ENCODE peak calls at places on chromosomes 11 and 22, in four cellular contexts. T is WTC11, U is GM12878, P is HepG2. N is an unnamed sample.

GRCh38 chr11:35270342-35270741 is 131.4 kb downstream of the CD44 start:
- DNase-seq in T (no peak), U (no peak), P (no peak), N (no peak)

GRCh38 chr11:6321961-6322362 is 1.7 kb upstream of the CAVIN3 start:
- DNase-seq in T (no peak), U (no peak), P (no peak), N (no peak)

GRCh38 chr22:36282078-36282831 is 29.3 kb downstream of the APOL1 start:
- DNase-seq in T (no peak), U (no peak), P (no peak), N (no peak)

GRCh38 chr11:94450061-94450460 is 43.6 kb downstream of the MRE11 start:
- DNase-seq in T (no peak), U (no peak), P (no peak), N (no peak)

GRCh38 chr11:44315947-44316387 is 6.0 kb upstream of the ALX4 start:
- DNase-seq in T (no peak), U (no peak), P (no peak), N (peak)

GRCh38 chr11:26134481-26135355 is 197.2 kb upstream of the ANO3 start:
- DNase-seq in T (no peak), U (no peak), P (peak), N (no peak)

GRCh38 chr11:122097419-122098001 is 18.5 kb downstream of the BLID start:
- DNase-seq in T (no peak), U (no peak), P (no peak), N (no peak)

GRCh38 chr11:110000045-110000502 is 93.1 kb upstream of the ZC3H12C start:
- DNase-seq in T (no peak), U (peak), P (no peak), N (peak)

GRCh38 chr11:117734596-117734995 is 62.4 kb downstream of the DSCAML1 start:
- DNase-seq in T (no peak), U (no peak), P (no peak), N (no peak)

GRCh38 chr11:64385953-64386704 is 27.2 kb downstream of the RPS6KA4 start:
- DNase-seq in T (no peak), U (no peak), P (peak), N (no peak)

GRCh38 chr11:107583629-107584195 is 7.2 kb upstream of the ELMOD1 start:
- DNase-seq in T (no peak), U (no peak), P (no peak), N (no peak)

GRCh38 chr11:129109701-129110100 is 82.4 kb downstream of the ARHGAP32 start:
- DNase-seq in T (no peak), U (no peak), P (no peak), N (no peak)

GRCh38 chr11:64072871-64073270 is 37.1 kb downstream of the FLRT1 start:
- DNase-seq in T (no peak), U (no peak), P (no peak), N (no peak)

GRCh38 chr22:49827853-49828598 is at the start of gene BRD1:
- DNase-seq in T (no peak), U (no peak), P (no peak), N (no peak)

GRCh38 chr11:62770778-62771143 is 435 bp upstream of the TAF6L start:
- DNase-seq in T (no peak), U (no peak), P (peak), N (peak)

GRCh38 chr11:119751281-119752060 is 22.5 kb upstream of the NECTIN1 start:
- DNase-seq in T (no peak), U (peak), P (no peak), N (no peak)

GRCh38 chr11:68166969-68167368 is 45.8 kb upstream of the CHKA start:
- DNase-seq in T (no peak), U (no peak), P (no peak), N (no peak)

GRCh38 chr22:32587449-32587848 is 112.8 kb downstream of the FBXO7 start:
- DNase-seq in T (no peak), U (no peak), P (no peak), N (no peak)

GRCh38 chr11:21472256-21472655 is 720.6 kb upstream of the ANO5 start:
- DNase-seq in T (no peak), U (no peak), P (no peak), N (no peak)

GRCh38 chr11:74276581-74276980 is 34.9 kb downstream of the P4HA3 start:
- DNase-seq in T (no peak), U (no peak), P (no peak), N (no peak)

GRCh38 chr11:130839950-130840666 is 76.2 kb downstream of the SNX19 start:
- DNase-seq in T (no peak), U (no peak), P (no peak), N (no peak)

GRCh38 chr11:88680806-88681205 is 343.3 kb upstream of the CTSC start:
- DNase-seq in T (no peak), U (no peak), P (no peak), N (no peak)

GRCh38 chr11:66002648-66003225 is 434 bp downstream of the BANF1 start:
- DNase-seq in T (no peak), U (no peak), P (peak), N (peak)

GRCh38 chr11:46335271-46335670 is 12.0 kb upstream of the DGKZ start:
- DNase-seq in T (no peak), U (no peak), P (no peak), N (no peak)

GRCh38 chr22:44129614-44129976 is 51.1 kb upstream of the PARVG start:
- DNase-seq in T (no peak), U (no peak), P (no peak), N (peak)

GRCh38 chr22:48757581-48757980 is 1070.1 kb downstream of the BRD1 start:
- DNase-seq in T (no peak), U (no peak), P (no peak), N (no peak)

GRCh38 chr22:28091486-28091885 is 172.4 kb upstream of the PITPNB start:
- DNase-seq in T (no peak), U (no peak), P (no peak), N (no peak)

GRCh38 chr11:117972589-117973445 is 13.4 kb upstream of the IL10RA start:
- DNase-seq in T (no peak), U (no peak), P (no peak), N (peak)

GRCh38 chr11:34651551-34651950 is 30.7 kb downstream of the EHF start:
- DNase-seq in T (no peak), U (no peak), P (peak), N (peak)

GRCh38 chr11:59173964-59174663 is 2.2 kb downstream of the DTX4 start:
- DNase-seq in T (peak), U (no peak), P (peak), N (no peak)

GRCh38 chr22:35230417-35230816 is 26.9 kb upstream of the HMGXB4 start:
- DNase-seq in T (no peak), U (no peak), P (no peak), N (no peak)

GRCh38 chr11:1604711-1605110 is 3.6 kb downstream of the KRTAP5-3 start:
- DNase-seq in T (no peak), U (no peak), P (no peak), N (no peak)

GRCh38 chr11:1603629-1604028 is 4.6 kb downstream of the KRTAP5-3 start:
- DNase-seq in T (no peak), U (no peak), P (no peak), N (no peak)

GRCh38 chr11:1604181-1604580 is 4.1 kb downstream of the KRTAP5-3 start:
- DNase-seq in T (no peak), U (no peak), P (no peak), N (no peak)

GRCh38 chr11:1608363-1608762 is at the start of gene KRTAP5-3:
- DNase-seq in T (no peak), U (no peak), P (no peak), N (no peak)
- TF ChIP-seq TCF7 in T (no peak), U (no peak), P (no peak), N (no peak)

GRCh38 chr22:29251981-29252978 is 15.5 kb downstream of the RHBDD3 start:
- DNase-seq in T (no peak), U (no peak), P (no peak), N (no peak)
- TF ChIP-seq CBFB in T (no peak), U (no peak), P (no peak), N (no peak)

DNA sequence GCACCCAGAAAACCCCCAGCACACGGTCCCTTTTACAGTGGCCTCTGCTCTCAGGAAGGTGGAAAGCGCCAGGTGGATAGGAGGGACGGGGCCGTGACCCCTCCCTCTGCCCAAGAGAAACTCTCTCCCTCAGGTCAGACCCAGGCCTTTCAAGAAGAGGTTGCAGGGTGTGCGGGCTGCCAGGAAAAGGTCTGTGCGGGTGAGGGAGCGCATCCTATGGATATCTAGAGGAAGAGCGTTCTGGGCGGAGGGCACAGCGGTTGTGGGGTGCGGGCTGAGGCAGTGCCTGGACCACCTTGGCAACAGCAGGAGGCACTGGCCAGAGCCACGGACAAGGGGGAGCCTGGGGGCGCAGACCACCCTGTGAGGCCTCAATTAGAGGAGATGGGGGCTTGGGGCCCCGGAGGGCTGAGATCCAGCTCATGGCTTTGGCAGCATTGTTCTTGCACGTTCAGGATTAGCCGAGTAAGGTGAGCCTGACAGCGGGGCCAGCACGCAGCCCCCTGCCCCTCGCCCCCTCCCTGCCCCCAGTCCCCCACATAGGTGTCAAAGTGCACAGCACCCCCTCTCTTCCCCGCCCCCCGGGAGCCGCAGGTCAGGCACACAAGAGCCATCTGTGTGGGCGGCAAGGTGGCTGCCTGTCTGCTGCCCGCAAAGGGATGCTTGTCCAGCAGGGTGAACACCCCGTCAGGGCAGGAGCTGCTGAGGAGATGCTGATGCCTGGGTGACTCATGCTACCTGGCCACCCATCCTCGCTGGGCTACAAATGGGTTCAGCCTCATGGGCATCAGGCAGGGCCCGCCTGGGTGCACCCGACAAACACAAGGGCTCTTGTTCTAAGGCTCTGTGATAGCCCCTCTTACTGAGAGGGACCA is 92.8 kb upstream of the KCNQ1OT1 start:
- DNase-seq in T (peak), U (no peak), P (no peak), N (no peak)
- TF ChIP-seq TCF7 in T (no peak), U (no peak), P (no peak), N (no peak)

GRCh38 chr22:30471616-30472318 is at the start of gene SEC14L3:
- DNase-seq in T (no peak), U (no peak), P (no peak), N (no peak)
- TF ChIP-seq CBFB in T (no peak), U (no peak), P (no peak), N (no peak)

GRCh38 chr11:96001037-96001436 is 77.1 kb upstream of the MTMR2 start:
- DNase-seq in T (no peak), U (no peak), P (no peak), N (no peak)
- TF ChIP-seq TCF7 in T (no peak), U (no peak), P (no peak), N (no peak)

DNA sequence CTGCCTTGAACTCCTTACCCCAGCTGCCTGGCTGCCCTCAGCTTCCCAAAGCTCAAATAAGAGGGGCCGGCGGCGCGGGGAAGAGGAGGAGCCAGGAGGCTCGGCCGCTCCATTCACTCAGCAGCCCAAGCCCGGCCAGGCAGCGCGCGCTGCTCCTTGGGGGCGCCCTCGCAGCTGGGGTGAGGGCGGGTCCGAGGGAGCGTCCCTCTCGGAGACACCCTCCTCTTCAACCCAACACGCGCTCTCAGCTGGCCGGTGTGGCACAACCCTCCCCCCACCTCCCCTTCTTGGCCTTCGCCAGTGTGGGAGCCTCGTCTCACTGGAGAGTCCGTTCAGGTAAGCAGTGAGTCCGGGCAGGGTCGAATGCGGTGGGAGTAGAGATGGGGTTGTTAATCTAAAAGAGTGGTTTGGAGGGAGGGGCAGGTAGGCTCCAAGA is at the start of gene WT1:
- DNase-seq in T (peak), U (no peak), P (no peak), N (peak)
- TF ChIP-seq CBFB in T (no peak), U (no peak), P (no peak), N (no peak)

DNA sequence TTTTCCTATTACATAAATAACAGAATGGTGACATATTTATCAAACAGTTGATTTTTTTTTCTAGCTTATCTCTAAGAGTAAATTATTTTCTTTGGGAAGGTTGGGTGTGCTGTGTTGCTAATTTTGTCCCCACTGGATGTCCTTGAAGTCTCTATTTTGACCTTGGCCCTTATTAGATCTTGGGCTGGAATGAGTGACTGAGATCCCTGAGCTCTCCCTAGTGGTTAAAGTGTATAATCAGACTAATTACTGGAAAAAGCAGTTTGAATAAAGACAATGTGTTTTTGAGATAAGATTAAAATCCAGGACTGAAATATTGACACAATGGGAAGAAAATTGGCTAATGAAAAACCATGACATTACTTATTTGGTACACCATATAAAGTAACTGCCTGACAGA is 56.1 kb downstream of the AASDHPPT start:
- DNase-seq in T (no peak), U (no peak), P (no peak), N (peak)
- TF ChIP-seq TCF7 in T (no peak), U (no peak), P (no peak), N (no peak)

GRCh38 chr11:16763746-16764145 is 25.3 kb downstream of the C11orf58 start:
- DNase-seq in T (no peak), U (no peak), P (no peak), N (no peak)
- TF ChIP-seq CBFB in T (no peak), U (no peak), P (no peak), N (no peak)

N was measured in K562.